ENCODE peak calls at places on chromosomes 11 and 22, in seven cellular contexts. One of them, this sample, is unnamed.

GRCh38 chr11:3123316-3123715 is 41.8 kb downstream of the OSBPL5 start:
- DNase-seq in AG08396: no peak
- DNase-seq in BJ: no peak
- DNase-seq in D721Med: no peak
- DNase-seq in dorsolateral prefrontal cortex: peak
- DNase-seq in left cardiac atrium: peak
- DNase-seq in NCI-H146: no peak
- DNase-seq in this sample: peak

GRCh38 chr11:122720482-122720881 is 65.0 kb downstream of the UBASH3B start:
- DNase-seq in AG08396: no peak
- DNase-seq in BJ: no peak
- DNase-seq in D721Med: no peak
- DNase-seq in dorsolateral prefrontal cortex: no peak
- DNase-seq in left cardiac atrium: no peak
- DNase-seq in NCI-H146: no peak
- DNase-seq in this sample: no peak

GRCh38 chr22:19886605-19887250 is 32.1 kb upstream of the GNB1L start:
- DNase-seq in AG08396: no peak
- DNase-seq in BJ: peak
- DNase-seq in D721Med: peak
- DNase-seq in dorsolateral prefrontal cortex: no peak
- DNase-seq in left cardiac atrium: peak
- DNase-seq in NCI-H146: no peak
- DNase-seq in this sample: peak

GRCh38 chr11:27097538-27097937 is 56.9 kb downstream of the BBOX1 start:
- DNase-seq in AG08396: no peak
- DNase-seq in BJ: no peak
- DNase-seq in D721Med: no peak
- DNase-seq in dorsolateral prefrontal cortex: no peak
- DNase-seq in left cardiac atrium: no peak
- DNase-seq in NCI-H146: no peak
- DNase-seq in this sample: no peak

GRCh38 chr11:119626910-119627305 is 102.1 kb downstream of the NECTIN1 start:
- DNase-seq in AG08396: no peak
- DNase-seq in BJ: no peak
- DNase-seq in D721Med: peak
- DNase-seq in dorsolateral prefrontal cortex: no peak
- DNase-seq in left cardiac atrium: no peak
- DNase-seq in NCI-H146: no peak
- DNase-seq in this sample: no peak

GRCh38 chr11:121347805-121348204 is 55.2 kb downstream of the SC5D start:
- DNase-seq in AG08396: no peak
- DNase-seq in BJ: no peak
- DNase-seq in D721Med: no peak
- DNase-seq in dorsolateral prefrontal cortex: no peak
- DNase-seq in left cardiac atrium: no peak
- DNase-seq in NCI-H146: no peak
- DNase-seq in this sample: no peak

GRCh38 chr11:72743321-72744221 is 8.6 kb downstream of the ARAP1 start:
- DNase-seq in AG08396: no peak
- DNase-seq in BJ: no peak
- DNase-seq in D721Med: peak
- DNase-seq in dorsolateral prefrontal cortex: no peak
- DNase-seq in left cardiac atrium: peak
- DNase-seq in NCI-H146: no peak
- DNase-seq in this sample: peak

GRCh38 chr11:20964985-20965384 is 295.6 kb downstream of the NELL1 start:
- DNase-seq in AG08396: no peak
- DNase-seq in BJ: no peak
- DNase-seq in D721Med: no peak
- DNase-seq in dorsolateral prefrontal cortex: no peak
- DNase-seq in left cardiac atrium: no peak
- DNase-seq in NCI-H146: no peak
- DNase-seq in this sample: no peak

GRCh38 chr11:15912825-15913224 is 443.5 kb downstream of the SOX6 start:
- DNase-seq in AG08396: no peak
- DNase-seq in BJ: no peak
- DNase-seq in D721Med: no peak
- DNase-seq in dorsolateral prefrontal cortex: no peak
- DNase-seq in left cardiac atrium: no peak
- DNase-seq in NCI-H146: no peak
- DNase-seq in this sample: no peak

GRCh38 chr11:25769287-25769686 is 562.6 kb upstream of the ANO3 start:
- DNase-seq in AG08396: peak
- DNase-seq in BJ: no peak
- DNase-seq in D721Med: no peak
- DNase-seq in dorsolateral prefrontal cortex: no peak
- DNase-seq in left cardiac atrium: no peak
- DNase-seq in NCI-H146: no peak
- DNase-seq in this sample: no peak

GRCh38 chr11:13012037-13012693 is 3.0 kb downstream of the RASSF10 start:
- DNase-seq in AG08396: no peak
- DNase-seq in BJ: no peak
- DNase-seq in D721Med: no peak
- DNase-seq in dorsolateral prefrontal cortex: no peak
- DNase-seq in left cardiac atrium: peak
- DNase-seq in NCI-H146: no peak
- DNase-seq in this sample: no peak

GRCh38 chr22:36331912-36332622 is 55.7 kb downstream of the MYH9 start:
- DNase-seq in AG08396: no peak
- DNase-seq in BJ: no peak
- DNase-seq in D721Med: no peak
- DNase-seq in dorsolateral prefrontal cortex: no peak
- DNase-seq in left cardiac atrium: peak
- DNase-seq in NCI-H146: no peak
- DNase-seq in this sample: peak

GRCh38 chr11:81007046-81007445 is 1566.2 kb upstream of the TENM4 start:
- DNase-seq in AG08396: peak
- DNase-seq in BJ: no peak
- DNase-seq in D721Med: no peak
- DNase-seq in dorsolateral prefrontal cortex: no peak
- DNase-seq in left cardiac atrium: no peak
- DNase-seq in NCI-H146: no peak
- DNase-seq in this sample: peak

GRCh38 chr22:48744967-48745841 is 1082.5 kb downstream of the BRD1 start:
- DNase-seq in AG08396: no peak
- DNase-seq in BJ: no peak
- DNase-seq in D721Med: no peak
- DNase-seq in dorsolateral prefrontal cortex: no peak
- DNase-seq in left cardiac atrium: no peak
- DNase-seq in NCI-H146: no peak
- DNase-seq in this sample: no peak